ENCODE peak calls at places on chromosome 4, in six cellular contexts. R, D, J, B, E and X are unnamed samples.

GRCh38 chr4:101136373-101137370 is 210.7 kb downstream of the PPP3CA start:
- DNase-seq in J (no peak), E (no peak), D (no peak), B (no peak), R (no peak), X (no peak)

GRCh38 chr4:79576480-79576803 is 168.4 kb upstream of the GK2 start:
- DNase-seq in R (peak), B (no peak), E (no peak), J (no peak), D (peak), X (no peak)

GRCh38 chr4:150009533-150009932 is 68.7 kb upstream of the DCLK2 start:
- DNase-seq in R (no peak), E (no peak), D (no peak), B (no peak), J (no peak), X (no peak)

GRCh38 chr4:101707596-101707995 is 82.9 kb upstream of the BANK1 start:
- DNase-seq in J (no peak), D (no peak), B (no peak), R (no peak), E (no peak), X (no peak)

GRCh38 chr4:122577189-122577553 is 43.7 kb downstream of the IL21 start:
- DNase-seq in D (no peak), E (no peak), B (no peak), J (no peak), R (no peak), X (no peak)

GRCh38 chr4:68466751-68467150 is 19.5 kb downstream of the TMPRSS11E start:
- DNase-seq in R (no peak), J (no peak), E (no peak), B (no peak), D (no peak), X (no peak)

GRCh38 chr4:3484057-3484973 is 21.2 kb downstream of the DOK7 start:
- DNase-seq in B (peak), D (no peak), J (no peak), E (peak), R (no peak), X (no peak)

GRCh38 chr4:80321776-80322175 is 13.8 kb upstream of the CFAP299 start:
- DNase-seq in B (no peak), D (no peak), R (no peak), E (no peak), J (no peak), X (no peak)

GRCh38 chr4:98802673-98803286 is 126.2 kb downstream of the EIF4E start:
- DNase-seq in E (no peak), R (no peak), B (no peak), D (no peak), J (no peak), X (no peak)

GRCh38 chr4:126708716-126709115 is 924.0 kb upstream of the INTU start:
- DNase-seq in B (peak), E (no peak), R (no peak), J (no peak), D (no peak), X (no peak)